ENCODE peak calls at places on chromosomes 7 and 10, in ten cellular contexts. E, S, U, B, T, G, Q, V, A and K are unnamed samples. For H3K4me1, the result is how much of the 10 kb centered on the place peaks cover.

GRCh38 chr10:43371418-43371817 is at the start of gene FXYD4:
- DNase-seq in E (no peak), S (peak), U (no peak), B (no peak), T (no peak), G (no peak), Q (peak), V (no peak), A (no peak), K (no peak)

GRCh38 chr7:152949790-152950189 is 190.2 kb downstream of the ACTR3B start:
- DNase-seq in E (no peak), S (no peak), U (no peak), B (no peak), T (no peak), G (no peak), Q (no peak), V (no peak), A (no peak), K (no peak)

GRCh38 chr7:134574322-134574721 is 25.4 kb downstream of the AKR1B15 start:
- DNase-seq in E (no peak), S (no peak), U (no peak), B (no peak), T (no peak), G (no peak), Q (no peak), V (no peak), A (no peak), K (no peak)

GRCh38 chr10:71767420-71768035 is 5.8 kb downstream of the VSIR start:
- DNase-seq in E (peak), S (peak), U (no peak), B (peak), T (peak), G (no peak), Q (no peak), V (no peak), A (no peak), K (no peak)

GRCh38 chr7:102272075-102272916 is 14.4 kb upstream of the SH2B2 start:
- DNase-seq in E (peak), S (peak), U (peak), B (peak), T (peak), G (peak), Q (peak), V (peak), A (peak), K (peak)

GRCh38 chr10:108797573-108797972 is 1125.7 kb downstream of the XPNPEP1 start:
- DNase-seq in E (no peak), S (no peak), U (no peak), B (no peak), T (no peak), G (no peak), Q (no peak), V (no peak), A (no peak), K (no peak)

GRCh38 chr10:114548662-114549061 is 109.4 kb downstream of the ABLIM1 start:
- DNase-seq in E (peak), S (no peak), U (no peak), B (no peak), T (no peak), G (peak), Q (no peak), V (peak), A (no peak), K (no peak)

GRCh38 chr7:7761340-7761973 is 43.0 kb upstream of the RPA3 start:
- DNase-seq in E (peak), S (no peak), U (no peak), B (no peak), T (no peak), G (peak), Q (no peak), V (no peak), A (no peak), K (no peak)

GRCh38 chr10:45649296-45649695 is 23.3 kb downstream of the ZFAND4 start:
- DNase-seq in E (no peak), S (no peak), U (no peak), B (no peak), T (no peak), G (no peak), Q (no peak), V (no peak), A (no peak), K (no peak)

GRCh38 chr7:51446785-51447184 is 130.2 kb upstream of the COBL start:
- DNase-seq in E (no peak), S (no peak), U (no peak), B (no peak), T (no peak), G (no peak), Q (no peak), V (no peak), A (no peak), K (no peak)

GRCh38 chr10:89206402-89207180 is 526 bp downstream of the CH25H start:
- DNase-seq in E (peak), S (peak), U (peak), B (no peak), T (peak), G (no peak), Q (peak), V (peak), A (peak), K (peak)

GRCh38 chr10:26696786-26697162 is 727 bp upstream of the PDSS1 start:
- DNase-seq in E (no peak), S (no peak), U (no peak), B (no peak), T (no peak), G (peak), Q (no peak), V (no peak), A (no peak), K (no peak)

GRCh38 chr7:55053651-55054226 is 34.9 kb downstream of the EGFR start:
- DNase-seq in E (no peak), S (no peak), U (no peak), B (no peak), T (no peak), G (peak), Q (no peak), V (no peak), A (no peak), K (no peak)

GRCh38 chr7:159030490-159031134 is 114.1 kb downstream of the VIPR2 start:
- DNase-seq in E (peak), S (peak), U (no peak), B (peak), T (peak), G (no peak), Q (peak), V (peak), A (peak), K (no peak)

GRCh38 chr7:64999165-65000004 is 7.1 kb downstream of the ERV3-1 start:
- DNase-seq in E (peak), S (peak), U (no peak), B (peak), T (no peak), G (peak), Q (no peak), V (no peak), A (no peak), K (no peak)

GRCh38 chr7:149879801-149880738 is 6.3 kb downstream of the ATP6V0E2 start:
- DNase-seq in E (no peak), S (no peak), U (no peak), B (no peak), T (no peak), G (no peak), Q (no peak), V (peak), A (no peak), K (no peak)

GRCh38 chr10:111128331-111129167 is 51.7 kb downstream of the ADRA2A start:
- DNase-seq in E (peak), S (no peak), U (no peak), B (peak), T (peak), G (no peak), Q (no peak), V (peak), A (no peak), K (no peak)

GRCh38 chr7:83849135-83849534 is 200.2 kb upstream of the SEMA3E start:
- DNase-seq in E (no peak), S (no peak), U (no peak), B (no peak), T (no peak), G (no peak), Q (no peak), V (no peak), A (no peak), K (no peak)

GRCh38 chr10:104766341-104766740 is 125.3 kb downstream of the SORCS3 start:
- DNase-seq in E (no peak), S (no peak), U (no peak), B (no peak), T (no peak), G (peak), Q (no peak), V (no peak), A (no peak), K (no peak)

GRCh38 chr7:48046458-48046857 is 11.1 kb downstream of the C7orf57 start:
- DNase-seq in E (no peak), S (no peak), U (no peak), B (no peak), T (no peak), G (no peak), Q (no peak), V (no peak), A (peak), K (no peak)

GRCh38 chr10:69639291-69640195 is 9.5 kb downstream of the FAM241B start:
- DNase-seq in E (peak), S (peak), U (peak), B (peak), T (peak), G (peak), Q (peak), V (peak), A (peak), K (peak)

GRCh38 chr7:7795736-7796135 is 77.3 kb upstream of the RPA3 start:
- DNase-seq in E (peak), S (no peak), U (no peak), B (no peak), T (no peak), G (peak), Q (no peak), V (no peak), A (no peak), K (no peak)

GRCh38 chr10:84401838-84402611 is 73.6 kb downstream of the CCSER2 start:
- DNase-seq in E (no peak), S (peak), U (no peak), B (no peak), T (no peak), G (peak), Q (no peak), V (no peak), A (no peak), K (no peak)

GRCh38 chr10:72509951-72510350 is 115.9 kb downstream of the MICU1 start:
- DNase-seq in E (no peak), S (no peak), U (no peak), B (no peak), T (no peak), G (no peak), Q (no peak), V (no peak), A (no peak), K (no peak)

GRCh38 chr10:104694074-104694473 is 53.0 kb downstream of the SORCS3 start:
- DNase-seq in E (no peak), S (no peak), U (no peak), B (no peak), T (no peak), G (no peak), Q (no peak), V (no peak), A (no peak), K (no peak)

GRCh38 chr10:76899490-76899889 is 738.1 kb downstream of the KCNMA1 start:
- DNase-seq in E (no peak), S (no peak), U (no peak), B (no peak), T (no peak), G (no peak), Q (no peak), V (no peak), A (no peak), K (no peak)

GRCh38 chr7:43572516-43573049 is 10.3 kb upstream of the STK17A start:
- DNase-seq in E (peak), S (no peak), U (no peak), B (no peak), T (peak), G (peak), Q (no peak), V (no peak), A (no peak), K (no peak)

GRCh38 chr7:111413796-111414195 is 148.5 kb downstream of the IMMP2L start:
- DNase-seq in E (no peak), S (no peak), U (no peak), B (peak), T (no peak), G (no peak), Q (no peak), V (peak), A (no peak), K (no peak)

GRCh38 chr10:91556691-91557529 is 76.0 kb downstream of the PPP1R3C start:
- DNase-seq in E (no peak), S (no peak), U (no peak), B (no peak), T (no peak), G (no peak), Q (no peak), V (no peak), A (no peak), K (no peak)

GRCh38 chr10:62754963-62755362 is 49.6 kb upstream of the ADO start:
- DNase-seq in E (no peak), S (no peak), U (no peak), B (no peak), T (no peak), G (no peak), Q (no peak), V (no peak), A (no peak), K (no peak)

GRCh38 chr10:111234234-111234633 is 157.4 kb downstream of the ADRA2A start:
- DNase-seq in E (no peak), S (no peak), U (no peak), B (no peak), T (no peak), G (no peak), Q (no peak), V (no peak), A (no peak), K (no peak)

GRCh38 chr10:6162589-6163356 is 40.0 kb upstream of the PFKFB3 start:
- DNase-seq in E (peak), S (no peak), U (no peak), B (no peak), T (no peak), G (no peak), Q (no peak), V (peak), A (no peak), K (no peak)

GRCh38 chr7:26081627-26082026 is 70.4 kb upstream of the NFE2L3 start:
- DNase-seq in E (no peak), S (no peak), U (no peak), B (no peak), T (no peak), G (no peak), Q (no peak), V (no peak), A (no peak), K (no peak)

GRCh38 chr10:68073631-68074403 is 1.3 kb downstream of the HERC4 start:
- DNase-seq in E (no peak), S (no peak), U (no peak), B (no peak), T (no peak), G (peak), Q (no peak), V (no peak), A (no peak), K (no peak)

DNA sequence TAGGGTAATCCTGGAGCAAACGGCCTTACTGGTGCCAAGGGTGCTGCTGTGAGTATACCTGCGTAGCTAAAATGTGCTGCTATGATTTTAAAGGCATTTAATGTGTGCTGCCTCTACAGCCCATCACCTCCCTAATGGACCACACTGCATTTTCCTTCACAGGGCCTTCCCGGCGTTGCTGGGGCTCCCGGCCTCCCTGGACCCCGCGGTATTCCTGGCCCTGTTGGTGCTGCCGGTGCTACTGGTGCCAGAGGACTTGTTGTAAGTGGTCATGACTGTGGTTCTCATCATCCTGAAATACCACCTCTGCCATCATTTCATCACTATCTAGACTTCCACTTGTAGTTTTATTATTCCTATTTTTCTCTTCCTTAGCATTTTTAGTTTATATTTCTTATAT is 14.9 kb downstream of the COL1A2 start:
- DNase-seq in E (no peak), S (no peak), U (no peak), B (no peak), T (no peak), G (no peak), Q (no peak), V (no peak), A (no peak), K (no peak)
- H3K4me1 ChIP-seq in E (under half), S (under half), U (under half), B (under half), T (under half), G (under half), Q (under half), V (under half), A (under half), K (under half)

GRCh38 chr10:97361050-97361901 is 26.7 kb upstream of the FRAT2 start:
- DNase-seq in E (no peak), S (no peak), U (no peak), B (no peak), T (no peak), G (no peak), Q (no peak), V (no peak), A (no peak), K (no peak)
- H3K4me1 ChIP-seq in E (under half), S (under half), U (under half), B (under half), T (under half), G (under half), Q (under half), V (under half), A (under half), K (under half)

DNA sequence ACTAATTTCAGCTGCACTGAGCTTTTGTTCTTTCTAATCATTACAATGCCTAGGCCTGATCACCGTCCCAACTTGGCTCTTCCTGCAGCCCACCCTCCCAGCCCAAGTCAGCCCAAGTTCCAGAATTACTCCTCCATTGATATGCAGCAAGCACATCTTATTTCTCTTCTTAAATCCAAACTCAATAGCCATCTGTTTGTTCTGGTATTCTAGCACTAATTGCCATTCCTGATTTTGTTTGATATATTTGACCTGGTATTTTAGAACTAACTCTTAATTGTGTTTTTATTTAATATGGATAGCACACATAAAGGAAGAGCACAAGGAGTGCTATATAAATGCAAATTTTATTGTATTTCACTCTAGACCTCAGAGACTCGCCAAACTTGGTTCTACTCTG is 241.2 kb downstream of the SKIDA1 start:
- DNase-seq in E (no peak), S (no peak), U (no peak), B (no peak), T (no peak), G (no peak), Q (no peak), V (no peak), A (no peak), K (no peak)
- H3K4me1 ChIP-seq in E (half or more), S (under half), U (under half), B (under half), T (under half), G (under half), Q (under half), V (under half), A (under half), K (under half)

GRCh38 chr10:119319161-119319919 is 112.0 kb downstream of the GRK5 start:
- DNase-seq in E (peak), S (no peak), U (no peak), B (no peak), T (no peak), G (no peak), Q (no peak), V (no peak), A (no peak), K (no peak)
- H3K4me1 ChIP-seq in E (half or more), S (half or more), U (under half), B (under half), T (under half), G (under half), Q (half or more), V (under half), A (under half), K (under half)

GRCh38 chr7:79806161-79806734 is 328.4 kb upstream of the GNAI1 start:
- DNase-seq in E (peak), S (no peak), U (no peak), B (no peak), T (no peak), G (peak), Q (no peak), V (no peak), A (no peak), K (no peak)
- H3K4me1 ChIP-seq in E (under half), S (under half), U (under half), B (under half), T (under half), G (under half), Q (under half), V (under half), A (under half), K (under half)

GRCh38 chr10:126061526-126061925 is 165.2 kb downstream of the FANK1 start:
- DNase-seq in E (no peak), S (no peak), U (no peak), B (no peak), T (no peak), G (no peak), Q (no peak), V (no peak), A (no peak), K (no peak)
- H3K4me1 ChIP-seq in E (half or more), S (under half), U (under half), B (under half), T (under half), G (half or more), Q (under half), V (under half), A (under half), K (under half)

DNA sequence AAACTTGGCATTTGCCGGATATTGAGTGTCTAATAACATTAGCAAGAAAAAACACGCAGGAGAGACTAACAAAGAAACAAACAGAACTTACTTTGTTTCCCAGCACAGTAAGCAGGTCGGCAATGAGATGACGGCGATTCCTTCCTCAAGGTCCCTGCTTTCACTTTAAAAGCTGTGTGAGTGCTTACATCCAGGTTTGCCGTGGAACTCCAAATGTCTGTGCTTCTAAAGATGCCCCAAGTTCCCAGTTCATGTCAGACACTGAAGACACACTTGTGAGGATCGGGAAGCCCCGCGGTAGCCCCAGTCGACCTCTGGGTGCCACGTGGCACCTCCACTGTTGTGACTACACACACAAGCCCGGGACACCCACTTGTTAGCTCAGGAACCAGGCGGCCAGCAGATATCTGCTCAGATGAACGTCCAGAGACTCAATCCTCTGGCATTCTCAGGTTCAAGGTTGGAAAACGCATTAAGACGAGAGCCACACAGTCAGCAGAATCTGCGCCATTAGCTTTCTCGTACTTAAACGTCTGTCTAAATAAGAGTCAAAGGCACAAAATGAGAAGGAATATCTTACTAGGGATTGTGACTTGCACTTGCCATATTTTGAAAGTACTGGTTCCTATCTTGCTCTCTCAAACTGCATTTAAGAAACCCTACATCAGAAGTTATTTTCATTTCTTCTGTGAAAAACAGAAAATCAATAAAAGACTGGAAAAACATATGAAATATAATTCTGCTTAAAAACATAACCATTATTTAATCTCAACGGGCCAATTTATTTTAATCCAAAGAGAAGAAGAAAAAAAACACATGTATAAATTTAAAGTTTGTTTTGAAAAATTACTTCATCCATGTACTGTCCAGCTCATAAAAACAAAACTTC is 207.6 kb upstream of the KLF14 start:
- DNase-seq in E (peak), S (peak), U (peak), B (peak), T (no peak), G (peak), Q (peak), V (no peak), A (no peak), K (no peak)
- H3K4me1 ChIP-seq in E (half or more), S (half or more), U (half or more), B (half or more), T (under half), G (under half), Q (half or more), V (under half), A (half or more), K (half or more)

GRCh38 chr7:5634107-5634950 is 147.1 kb downstream of the RNF216 start:
- DNase-seq in E (no peak), S (no peak), U (no peak), B (peak), T (peak), G (no peak), Q (peak), V (peak), A (no peak), K (no peak)
- H3K4me1 ChIP-seq in E (under half), S (half or more), U (under half), B (under half), T (under half), G (half or more), Q (under half), V (under half), A (under half), K (under half)